ENCODE peak calls at places on chromosome 18, in eight cellular contexts. C, Q, W, N, A, J, S and L are unnamed samples.

GRCh38 chr18:2846638-2847340 is at the start of gene EMILIN2:
- DNase-seq in J (peak), W (no peak), Q (no peak), N (peak), S (no peak), C (no peak), A (peak), L (no peak)

GRCh38 chr18:51196811-51197660 is 445 bp downstream of the MEX3C start:
- DNase-seq in Q (peak), J (no peak), N (peak), S (peak), W (no peak), A (peak), C (peak), L (no peak)

GRCh38 chr18:21851327-21851961 is 110.9 kb downstream of the MIB1 start:
- DNase-seq in N (no peak), J (no peak), S (no peak), Q (no peak), C (no peak), A (no peak), W (no peak), L (no peak)

GRCh38 chr18:21307578-21307977 is 65.5 kb downstream of the GREB1L start:
- DNase-seq in Q (no peak), S (no peak), J (no peak), N (no peak), A (no peak), C (no peak), W (no peak), L (no peak)

GRCh38 chr18:12333650-12334279 is 25.7 kb downstream of the TUBB6 start:
- DNase-seq in J (no peak), W (no peak), C (no peak), S (no peak), A (no peak), Q (no peak), N (no peak), L (no peak)

GRCh38 chr18:45667056-45667455 is 51.8 kb downstream of the SLC14A2 start:
- DNase-seq in N (no peak), Q (no peak), J (no peak), A (no peak), W (no peak), S (no peak), C (no peak), L (no peak)

GRCh38 chr18:63138469-63139340 is 180.9 kb downstream of the BCL2 start:
- DNase-seq in A (no peak), Q (no peak), S (no peak), W (no peak), J (no peak), N (peak), C (no peak), L (no peak)

GRCh38 chr18:51196116-51196810 is 1.2 kb downstream of the MEX3C start:
- DNase-seq in S (peak), C (peak), W (no peak), Q (peak), J (peak), A (no peak), N (peak), L (no peak)

GRCh38 chr18:48797841-48798255 is 152.9 kb downstream of the SMAD7 start:
- DNase-seq in N (peak), C (no peak), A (no peak), S (no peak), J (peak), Q (no peak), W (no peak), L (no peak)

GRCh38 chr18:42069036-42069435 is 114.0 kb downstream of the PIK3C3 start:
- DNase-seq in Q (no peak), N (no peak), A (no peak), J (no peak), W (no peak), C (no peak), S (no peak), L (no peak)